ENCODE peak calls at places on chromosomes 5 and 9, in six cellular contexts. M is A549, A is IMR-90, G is transverse colon, E is spleen, R is tibial nerve. U is an unnamed sample.

GRCh38 chr9:96777539-96777864 is 385 bp downstream of the ZNF510 start:
- DNase-seq in M (no peak), A (no peak), G (no peak), E (no peak), R (peak), U (no peak)

GRCh38 chr9:125902865-125903512 is 155.8 kb downstream of the PBX3 start:
- DNase-seq in M (no peak), A (no peak), G (no peak), E (no peak), R (no peak), U (no peak)

GRCh38 chr5:10173716-10174115 is 76.0 kb downstream of the ATPSCKMT start:
- DNase-seq in M (no peak), A (no peak), G (no peak), E (no peak), R (no peak), U (no peak)

GRCh38 chr9:116165912-116166311 is 12.3 kb downstream of the PAPPA start:
- DNase-seq in M (no peak), A (peak), G (no peak), E (no peak), R (no peak), U (no peak)

GRCh38 chr9:124783830-124784229 is 6.9 kb downstream of the OLFML2A start:
- DNase-seq in M (no peak), A (no peak), G (no peak), E (no peak), R (no peak), U (no peak)

GRCh38 chr5:39670391-39670790 is 245.6 kb upstream of the DAB2 start:
- DNase-seq in M (no peak), A (no peak), G (no peak), E (no peak), R (no peak), U (no peak)

GRCh38 chr5:67246108-67246507 is 49.5 kb upstream of the CD180 start:
- DNase-seq in M (peak), A (peak), G (no peak), E (no peak), R (peak), U (no peak)

GRCh38 chr5:16934123-16934522 is 2.0 kb downstream of the MYO10 start:
- DNase-seq in M (peak), A (peak), G (peak), E (peak), R (peak), U (peak)

GRCh38 chr5:40734986-40735385 is 20.8 kb downstream of the TTC33 start:
- DNase-seq in M (no peak), A (peak), G (no peak), E (no peak), R (no peak), U (peak)

GRCh38 chr9:130295431-130295830 is 29.9 kb downstream of the HMCN2 start:
- DNase-seq in M (no peak), A (no peak), G (no peak), E (no peak), R (no peak), U (no peak)

GRCh38 chr9:90867101-90867500 is 65.5 kb downstream of the SYK start:
- DNase-seq in M (no peak), A (no peak), G (no peak), E (no peak), R (no peak), U (no peak)

GRCh38 chr5:180470966-180471582 is 23.1 kb upstream of the CNOT6 start:
- DNase-seq in M (peak), A (peak), G (peak), E (peak), R (peak), U (peak)

GRCh38 chr5:116751684-116752083 is 177.1 kb upstream of the SEMA6A start:
- DNase-seq in M (no peak), A (no peak), G (no peak), E (no peak), R (no peak), U (no peak)

GRCh38 chr9:38346811-38347735 is 45.4 kb upstream of the ALDH1B1 start:
- DNase-seq in M (no peak), A (no peak), G (no peak), E (peak), R (no peak), U (no peak)

GRCh38 chr9:115373710-115374045 is 255.7 kb upstream of the TNC start:
- DNase-seq in M (no peak), A (no peak), G (no peak), E (no peak), R (no peak), U (no peak)

GRCh38 chr5:143931389-143931984 is 119.5 kb downstream of the HMHB1 start:
- DNase-seq in M (no peak), A (no peak), G (no peak), E (no peak), R (no peak), U (no peak)

GRCh38 chr5:129113867-129114266 is 19.3 kb downstream of the ISOC1 start:
- DNase-seq in M (no peak), A (no peak), G (no peak), E (no peak), R (no peak), U (no peak)

GRCh38 chr5:421287-421880 is 21.6 kb upstream of the EXOC3 start:
- DNase-seq in M (no peak), A (no peak), G (no peak), E (no peak), R (no peak), U (no peak)

GRCh38 chr5:173881811-173882575 is 6.2 kb upstream of the CPEB4 start:
- DNase-seq in M (no peak), A (peak), G (no peak), E (no peak), R (no peak), U (peak)

DNA sequence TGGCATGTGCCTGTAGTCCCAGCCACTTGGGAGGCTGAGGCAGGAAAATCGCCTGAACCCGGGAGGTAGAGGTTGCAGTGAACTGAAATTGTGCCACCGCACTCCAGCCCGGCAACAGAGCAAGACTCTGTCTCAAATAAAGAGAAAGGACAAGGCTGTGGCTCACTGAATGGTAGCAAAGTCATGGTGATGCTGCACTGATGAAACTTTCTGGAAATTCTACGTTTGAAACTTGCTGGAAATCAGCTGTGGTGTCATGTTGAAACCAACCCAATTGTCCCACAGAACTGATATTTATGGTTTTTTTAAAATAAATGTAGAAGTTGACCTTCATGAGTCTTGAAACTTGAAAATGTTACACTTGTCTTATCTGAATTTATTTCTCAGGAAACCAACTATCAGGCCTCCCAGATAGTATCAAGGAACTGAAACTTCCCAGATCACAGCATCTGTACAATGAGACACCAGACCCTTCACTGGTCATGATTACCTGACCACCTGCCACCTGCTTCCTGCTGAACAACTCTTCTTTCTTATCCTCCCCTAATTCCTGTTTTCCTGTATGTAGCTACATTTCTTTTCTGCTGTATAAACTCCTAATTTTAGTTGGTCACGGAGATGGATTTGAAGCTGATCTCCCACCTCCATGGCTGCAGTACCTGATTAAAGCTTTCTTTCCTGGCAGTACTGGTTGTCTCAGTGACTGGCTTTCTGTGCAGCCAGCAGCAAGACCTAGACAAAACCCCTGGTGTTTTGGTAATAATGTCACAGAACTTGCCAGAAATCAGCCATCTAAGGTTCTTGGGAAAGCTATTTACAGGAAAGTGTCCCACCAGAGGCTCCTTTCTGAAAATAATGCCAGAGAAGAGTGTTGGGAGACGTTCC is 5.6 kb upstream of the TBC1D13 start:
- DNase-seq in M (no peak), A (no peak), G (no peak), E (no peak), R (no peak), U (no peak)
- TF ChIP-seq POLR2A in M (no peak), A (no peak), G (no peak), E (no peak), R (no peak), U (no peak)

DNA sequence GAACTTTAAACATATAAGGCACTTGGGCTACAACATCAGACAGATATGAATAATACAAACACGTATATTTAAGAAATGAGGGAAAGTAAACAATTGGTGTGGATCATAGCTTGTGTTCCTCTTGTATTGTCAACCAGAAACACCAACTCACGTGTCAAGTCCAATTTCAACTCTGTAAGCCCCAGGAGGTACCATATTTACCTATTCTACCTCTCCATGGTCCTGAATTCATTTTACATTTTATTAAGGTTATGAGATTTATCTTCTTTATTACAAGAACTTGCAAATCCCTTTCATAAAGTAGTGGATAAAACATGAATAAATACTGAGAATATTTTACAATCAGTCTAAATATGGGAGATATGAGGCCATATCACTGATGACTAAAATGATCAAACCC is 501.6 kb downstream of the MAT2B start:
- DNase-seq in M (no peak), A (no peak), G (no peak), E (no peak), R (no peak), U (no peak)
- TF ChIP-seq POLR2A in M (no peak), A (no peak), G (no peak), E (no peak), R (no peak), U (no peak)

DNA sequence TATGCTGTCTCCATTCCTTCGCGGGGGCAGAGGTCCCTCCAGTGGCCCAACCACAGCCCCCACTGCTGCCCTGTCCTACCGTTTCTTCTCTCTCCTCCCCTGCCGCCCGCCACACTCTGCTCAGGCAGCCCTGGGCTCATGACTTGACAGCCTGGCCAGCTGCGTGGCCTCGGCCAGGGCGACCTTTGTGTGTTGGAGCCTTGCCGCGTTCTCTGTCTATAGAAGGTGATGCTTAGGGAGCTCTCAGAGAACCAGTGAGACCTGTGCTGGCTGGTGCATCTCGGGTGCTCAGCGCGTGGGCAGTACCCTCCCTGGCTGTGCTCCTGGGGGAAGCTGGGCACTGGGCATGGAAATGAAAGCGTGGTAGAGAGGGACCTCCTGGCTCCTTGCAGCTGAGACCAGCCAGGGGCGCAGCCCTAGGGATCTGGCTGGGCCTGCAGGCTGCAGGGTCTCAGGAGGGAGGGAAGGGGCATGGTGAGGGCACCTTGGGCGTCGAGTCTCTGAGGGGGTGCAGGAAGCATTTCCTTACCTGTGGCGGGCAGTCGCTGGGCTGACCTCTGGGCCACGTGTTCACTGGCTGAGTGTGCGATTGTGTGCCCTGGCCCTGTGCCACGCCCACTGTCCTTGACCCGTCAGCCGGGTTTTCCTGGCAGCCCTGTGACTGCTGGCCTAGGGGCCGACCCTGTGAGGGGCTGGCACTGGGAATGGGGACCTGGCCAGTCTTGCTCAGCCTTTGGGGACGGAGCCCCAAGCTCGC is 50.3 kb downstream of the RXRA start:
- DNase-seq in M (no peak), A (no peak), G (no peak), E (no peak), R (no peak), U (no peak)
- TF ChIP-seq POLR2A in M (no peak), A (no peak), G (no peak), E (no peak), R (no peak), U (no peak)

GRCh38 chr5:132293992-132294727 is at the start of gene SLC22A4:
- DNase-seq in M (peak), A (peak), G (peak), E (peak), R (peak), U (peak)

GRCh38 chr5:132295505-132296411 is 1.6 kb downstream of the SLC22A4 start:
- DNase-seq in M (no peak), A (no peak), G (no peak), E (no peak), R (no peak), U (no peak)

GRCh38 chr5:132296412-132297001 is 2.3 kb downstream of the SLC22A4 start:
- DNase-seq in M (no peak), A (peak), G (no peak), E (peak), R (no peak), U (no peak)

GRCh38 chr5:132293066-132293991 is 865 bp upstream of the SLC22A4 start:
- DNase-seq in M (peak), A (peak), G (peak), E (peak), R (peak), U (peak)

GRCh38 chr5:132294728-132295504 is 722 bp downstream of the SLC22A4 start:
- DNase-seq in M (peak), A (peak), G (peak), E (peak), R (no peak), U (peak)
- TF ChIP-seq POLR2A in M (no peak), A (peak), G (peak), E (peak), R (peak), U (peak)

GRCh38 chr5:138564242-138564641 is 11.0 kb downstream of the HSPA9 start:
- DNase-seq in M (no peak), A (no peak), G (no peak), E (no peak), R (no peak), U (no peak)

GRCh38 chr5:138566792-138567191 is 8.4 kb downstream of the HSPA9 start:
- DNase-seq in M (no peak), A (no peak), G (no peak), E (no peak), R (no peak), U (no peak)

GRCh38 chr5:138563340-138564118 is 11.7 kb downstream of the HSPA9 start:
- DNase-seq in M (no peak), A (no peak), G (no peak), E (no peak), R (no peak), U (no peak)

GRCh38 chr5:138568061-138568824 is 7.0 kb downstream of the HSPA9 start:
- DNase-seq in M (no peak), A (peak), G (no peak), E (no peak), R (no peak), U (no peak)

GRCh38 chr5:138565100-138565821 is 9.9 kb downstream of the HSPA9 start:
- DNase-seq in M (no peak), A (no peak), G (no peak), E (no peak), R (no peak), U (no peak)
- TF ChIP-seq POLR2A in M (no peak), A (no peak), G (no peak), E (no peak), R (no peak), U (no peak)

DNA sequence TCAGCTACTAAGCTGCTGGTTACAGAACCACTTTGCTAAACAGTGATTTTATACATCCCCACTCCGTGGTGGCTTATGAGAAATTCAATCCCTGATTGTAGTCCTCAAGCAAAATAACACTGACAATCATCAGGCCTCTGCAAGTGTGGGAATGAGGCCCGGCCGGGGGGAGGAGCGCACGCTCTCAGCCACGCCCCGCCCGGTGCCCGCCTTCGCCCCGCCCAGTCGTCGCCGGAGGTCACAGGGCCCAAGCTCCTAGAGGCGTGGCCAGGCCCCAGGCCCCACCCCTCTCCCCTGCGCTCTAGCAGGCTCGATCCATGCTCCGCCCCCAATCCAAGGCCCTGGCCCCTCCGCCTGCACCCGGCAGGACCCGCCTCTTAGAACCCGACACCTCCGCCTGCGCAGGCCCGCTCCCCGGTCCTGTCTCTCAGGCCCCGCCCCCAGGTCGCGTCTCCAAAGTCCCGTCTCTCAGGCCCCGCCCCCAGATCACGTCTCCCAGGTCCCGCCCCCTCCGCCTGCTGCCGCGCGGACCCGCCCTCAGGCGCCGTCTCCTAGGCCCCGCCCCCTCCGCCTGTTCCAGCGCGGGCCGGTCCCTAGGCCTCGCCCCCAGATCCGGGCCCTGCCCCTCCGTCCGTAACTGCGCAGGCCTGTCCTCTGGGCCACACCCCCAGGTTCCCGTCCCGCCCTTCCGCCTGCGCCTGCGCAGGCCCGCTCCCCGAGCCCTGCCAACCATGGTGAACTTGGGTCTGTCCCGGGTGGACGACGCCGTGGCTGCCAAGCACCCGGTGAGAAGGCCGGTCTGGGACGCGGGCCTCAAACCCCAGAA is at the start of gene TMEM141:
- DNase-seq in M (peak), A (peak), G (peak), E (peak), R (peak), U (peak)
- TF ChIP-seq POLR2A in M (peak), A (no peak), G (peak), E (no peak), R (peak), U (peak)

GRCh38 chr5:82749453-82749852 is 327.7 kb downstream of the TMEM167A start:
- DNase-seq in M (no peak), A (no peak), G (no peak), E (no peak), R (no peak), U (no peak)

GRCh38 chr5:82754347-82754746 is 322.8 kb downstream of the TMEM167A start:
- DNase-seq in M (no peak), A (no peak), G (no peak), E (no peak), R (no peak), U (no peak)

GRCh38 chr5:82745016-82745415 is 332.2 kb downstream of the TMEM167A start:
- DNase-seq in M (no peak), A (no peak), G (no peak), E (no peak), R (no peak), U (no peak)

GRCh38 chr5:82753374-82753773 is 323.8 kb downstream of the TMEM167A start:
- DNase-seq in M (no peak), A (no peak), G (no peak), E (no peak), R (no peak), U (no peak)

DNA sequence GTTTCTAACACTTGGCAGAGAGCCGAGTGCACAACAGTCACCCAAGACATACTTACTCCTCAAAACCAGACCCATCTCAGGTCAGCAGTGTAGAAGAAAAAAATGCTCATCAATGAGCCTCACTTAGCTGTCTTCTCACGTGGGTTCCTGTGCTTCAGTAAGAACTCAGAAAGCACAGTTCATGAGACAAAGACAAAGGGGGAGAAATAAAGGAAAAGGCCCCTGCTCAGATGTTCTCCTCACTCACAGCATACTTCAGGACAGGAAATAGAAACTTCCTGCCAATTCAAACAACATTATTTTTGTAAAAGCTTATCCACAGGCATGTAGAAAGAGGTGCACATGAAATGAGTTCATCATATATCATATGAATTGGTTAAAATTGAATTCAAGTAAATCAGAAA is 328.5 kb downstream of the TMEM167A start:
- DNase-seq in M (no peak), A (no peak), G (no peak), E (no peak), R (no peak), U (no peak)
- TF ChIP-seq POLR2A in M (no peak), A (no peak), G (no peak), E (no peak), R (no peak), U (no peak)

GRCh38 chr5:140039561-140039960 is 3.5 kb downstream of the NRG2 start:
- DNase-seq in M (no peak), A (no peak), G (peak), E (no peak), R (no peak), U (no peak)
- TF ChIP-seq POLR2A in M (no peak), A (no peak), G (no peak), E (no peak), R (no peak), U (no peak)

U was measured in H54.